ENCODE peak calls at places on chromosome 5, in four cellular contexts. Y is neural crest cell, Z is epithelial cell of esophagus, W is DND-41. C is an unnamed sample.

GRCh38 chr5:126812199-126812570 is 35.2 kb downstream of the LMNB1 start:
- DNase-seq in Y (no peak), W (no peak), Z (no peak), C (no peak)

GRCh38 chr5:178192244-178192643 is 5.1 kb upstream of the GMCL2 start:
- DNase-seq in Z (peak), Y (no peak), W (no peak), C (no peak)

GRCh38 chr5:67238191-67238590 is 41.6 kb upstream of the CD180 start:
- DNase-seq in W (no peak), Z (no peak), Y (no peak), C (no peak)

GRCh38 chr5:120479066-120479465 is 15.0 kb downstream of the PRR16 start:
- DNase-seq in W (no peak), Y (no peak), Z (peak), C (no peak)

GRCh38 chr5:149221731-149222342 is 49.8 kb upstream of the AFAP1L1 start:
- DNase-seq in Z (no peak), W (no peak), Y (no peak), C (no peak)

GRCh38 chr5:141743652-141744333 is 61.8 kb upstream of the ARAP3 start:
- DNase-seq in W (no peak), Y (no peak), Z (peak), C (no peak)

GRCh38 chr5:55232194-55232984 is 1.0 kb downstream of the CCNO start:
- DNase-seq in W (no peak), Z (peak), Y (peak), C (no peak)

GRCh38 chr5:462051-462481 is 19.1 kb downstream of the EXOC3 start:
- DNase-seq in Y (no peak), Z (no peak), W (no peak), C (no peak)

GRCh38 chr5:6492934-6493333 is 44.3 kb downstream of the UBE2QL1 start:
- DNase-seq in W (no peak), Z (no peak), Y (no peak), C (no peak)

GRCh38 chr5:72189135-72189534 is 81.9 kb downstream of the MAP1B start:
- DNase-seq in Y (no peak), W (no peak), Z (no peak), C (no peak)

GRCh38 chr5:72188176-72188575 is 80.9 kb downstream of the MAP1B start:
- DNase-seq in Y (no peak), Z (no peak), W (no peak), C (no peak)

GRCh38 chr5:72194846-72195245 is 87.6 kb downstream of the MAP1B start:
- DNase-seq in W (no peak), Z (no peak), Y (no peak), C (no peak)

GRCh38 chr5:72187388-72188070 is 80.3 kb downstream of the MAP1B start:
- DNase-seq in W (no peak), Z (peak), Y (no peak), C (no peak)

DNA sequence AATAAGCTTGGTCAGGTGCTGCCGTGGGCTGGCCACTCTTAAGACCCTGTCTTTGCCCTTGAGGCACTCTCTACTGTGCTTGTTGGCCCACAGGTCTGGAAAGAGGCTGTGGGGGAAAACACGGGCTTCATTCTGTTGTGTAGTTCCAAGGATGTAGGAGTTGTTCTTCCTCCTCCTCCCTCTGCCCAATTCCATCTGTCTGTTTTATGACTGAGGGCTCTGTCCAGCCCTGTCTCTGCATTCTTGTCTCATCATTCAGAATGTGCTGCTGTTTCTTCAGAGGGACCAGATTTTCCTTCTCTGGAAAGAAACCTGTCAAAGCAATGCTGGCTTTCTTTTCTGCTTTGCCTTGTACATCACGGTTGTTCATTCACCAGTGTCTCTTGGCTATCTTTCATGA is 84.1 kb downstream of the MAP1B start:
- DNase-seq in W (no peak), Z (peak), Y (no peak), C (no peak)
- TF ChIP-seq CTCF in W (no peak), Z (no peak), Y (no peak), C (no peak)

GRCh38 chr5:180519098-180519497 is 24.9 kb downstream of the CNOT6 start:
- DNase-seq in W (no peak), Z (peak), Y (no peak), C (no peak)

GRCh38 chr5:180523629-180524466 is 29.7 kb downstream of the CNOT6 start:
- DNase-seq in Y (no peak), Z (no peak), W (no peak), C (no peak)

GRCh38 chr5:180521591-180521990 is 27.4 kb downstream of the CNOT6 start:
- DNase-seq in W (no peak), Y (no peak), Z (no peak), C (no peak)

GRCh38 chr5:180522350-180522749 is 28.2 kb downstream of the CNOT6 start:
- DNase-seq in Y (no peak), W (no peak), Z (no peak), C (no peak)

DNA sequence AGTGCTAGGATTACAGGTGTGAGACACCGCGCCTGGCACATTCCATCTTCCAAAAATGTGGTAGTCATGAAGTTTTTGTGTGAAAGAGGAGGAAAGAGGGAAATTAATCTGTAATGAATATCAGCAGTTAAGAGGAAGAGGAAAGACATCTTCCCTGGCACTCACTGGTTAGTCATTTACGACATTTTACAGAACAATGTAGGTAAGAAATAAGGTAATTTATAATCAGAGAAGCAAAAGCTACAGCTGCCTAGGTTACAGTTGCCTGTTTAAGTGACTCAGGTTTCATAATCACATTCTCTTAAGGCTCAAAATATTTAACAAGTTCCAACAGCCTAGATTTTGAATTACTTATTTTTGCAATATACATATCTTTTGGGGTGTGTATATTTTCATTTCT is 26.9 kb downstream of the CNOT6 start:
- DNase-seq in Y (no peak), W (no peak), Z (peak), C (no peak)
- TF ChIP-seq CTCF in Y (no peak), W (no peak), Z (no peak), C (no peak)

DNA sequence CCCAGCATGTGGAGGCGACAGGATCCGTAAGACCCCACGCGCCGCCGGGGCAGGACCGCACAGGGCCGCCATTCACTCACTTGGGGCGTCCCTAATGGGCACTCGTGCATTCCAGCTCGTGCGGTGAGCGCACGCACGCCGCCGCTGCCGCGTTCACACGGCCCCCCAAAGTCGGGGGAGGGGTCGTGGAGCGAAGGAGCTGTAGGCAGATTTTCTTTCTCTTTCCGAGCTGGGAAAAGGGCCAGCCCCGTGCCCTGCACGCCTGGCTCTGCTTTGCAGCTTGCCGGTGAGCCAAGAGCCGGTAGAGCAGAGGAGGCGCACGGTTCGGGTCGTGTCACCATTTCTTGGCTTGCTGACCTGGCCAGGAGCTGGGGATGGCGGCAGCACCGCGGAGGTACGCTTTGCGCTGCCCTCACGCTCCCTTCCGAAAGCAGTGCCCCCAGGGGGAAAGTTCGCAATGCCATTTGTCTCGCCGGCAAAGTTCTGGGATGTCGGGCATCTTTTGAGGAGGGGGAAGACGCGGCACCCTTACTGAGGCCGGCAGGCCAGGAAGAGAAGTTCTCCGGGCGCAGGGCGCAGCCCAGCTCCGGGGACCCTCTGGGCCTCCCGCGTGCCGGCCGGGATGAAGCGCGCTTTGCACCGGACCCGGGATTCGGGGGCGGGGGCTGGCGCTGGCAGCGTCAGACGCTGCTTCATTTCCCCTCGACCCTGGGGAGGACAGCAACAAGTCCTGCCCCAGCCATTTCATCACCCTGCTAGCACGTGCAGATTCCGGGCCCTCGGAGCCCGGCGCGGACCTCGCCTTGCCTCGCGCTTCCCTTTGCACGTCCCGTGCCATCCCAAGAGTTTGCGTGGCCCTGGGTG is 898 bp downstream of the STC2 start:
- DNase-seq in W (no peak), Y (no peak), Z (peak), C (no peak)
- TF ChIP-seq CTCF in W (no peak), Y (no peak), Z (no peak), C (no peak)

DNA sequence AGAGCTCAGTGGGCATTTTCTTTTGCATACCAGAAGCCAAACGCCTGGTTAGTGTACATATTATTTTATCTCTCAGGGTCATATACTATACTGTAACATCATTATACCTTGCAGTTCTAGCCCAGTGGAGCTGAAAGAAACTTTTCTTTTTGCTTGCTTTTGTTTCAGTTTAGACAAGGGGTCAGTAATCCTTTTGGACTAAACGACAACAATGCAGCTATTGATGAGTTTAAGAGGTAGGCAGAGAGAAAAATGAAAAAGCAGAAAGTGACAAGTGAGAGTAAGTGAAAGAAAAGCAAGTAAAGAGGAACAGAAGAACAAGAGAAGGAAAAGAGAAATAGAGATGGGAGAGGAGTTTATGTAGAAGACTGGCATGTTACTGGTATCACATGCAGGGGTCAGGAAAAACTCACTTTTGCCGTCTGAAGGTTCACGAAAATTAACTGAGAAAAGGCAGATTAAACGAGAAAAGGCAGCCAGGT is 47.4 kb upstream of the TENT2 start:
- DNase-seq in Y (no peak), Z (no peak), W (no peak), C (no peak)
- TF ChIP-seq CTCF in Y (no peak), Z (no peak), W (no peak), C (no peak)

GRCh38 chr5:172659909-172660628 is 19.0 kb downstream of the NEURL1B start:
- DNase-seq in W (no peak), Z (peak), Y (peak), C (no peak)
- TF ChIP-seq CTCF in W (no peak), Z (no peak), Y (no peak), C (no peak)

GRCh38 chr5:135750506-135750905 is 84.0 kb upstream of the SLC25A48 start:
- DNase-seq in W (no peak), Z (no peak), Y (no peak), C (no peak)
- TF ChIP-seq CTCF in W (peak), Z (no peak), Y (peak), C (no peak)

GRCh38 chr5:38832810-38833209 is 13.0 kb upstream of the OSMR start:
- DNase-seq in W (no peak), Z (no peak), Y (no peak), C (no peak)
- TF ChIP-seq CTCF in W (no peak), Z (no peak), Y (no peak), C (no peak)

DNA sequence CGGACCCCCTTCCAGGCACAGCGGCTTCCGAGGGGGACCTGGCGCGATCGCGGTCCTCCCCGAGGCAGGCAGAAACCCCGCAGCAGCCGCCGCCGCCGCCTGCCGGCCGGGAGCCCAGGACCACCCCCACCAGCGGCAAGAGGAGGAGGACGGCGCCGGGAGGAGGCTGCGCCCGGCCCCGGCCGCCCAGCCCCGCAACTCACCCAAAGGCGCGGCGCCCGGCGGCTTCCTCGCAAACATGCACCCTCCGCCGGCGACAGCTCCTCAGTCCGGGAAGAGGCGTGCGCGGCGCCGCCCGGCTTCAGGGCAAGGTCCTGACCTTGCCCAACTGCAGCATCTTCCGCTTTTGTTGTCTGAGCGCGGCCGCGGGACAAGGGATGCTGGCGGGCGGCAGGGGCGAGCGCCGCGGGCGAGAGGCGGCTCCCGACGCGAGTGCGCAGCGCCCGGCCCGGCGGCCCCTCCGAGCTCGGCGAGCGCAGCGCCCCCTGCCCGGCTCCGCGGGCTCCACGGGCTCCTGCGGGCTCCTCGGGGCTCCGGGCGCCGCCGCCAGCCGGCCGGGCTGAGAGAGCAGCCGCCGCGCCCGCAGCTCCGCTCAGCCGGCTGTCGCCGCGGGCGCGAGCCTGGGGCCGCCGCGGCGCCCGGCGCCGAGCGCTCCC is 504 bp downstream of the CTNND2 start:
- DNase-seq in Z (peak), W (no peak), Y (peak), C (no peak)
- TF ChIP-seq CTCF in Z (no peak), W (no peak), Y (peak), C (no peak)

C was measured in omental fat pad.